ENCODE peak calls at places on chromosomes 2 and 18, in four cellular contexts. X, D, G and H are unnamed samples.

GRCh38 chr2:207530160-207531023 is 630 bp downstream of the CREB1 start:
- DNase-seq in D (peak), X (no peak), G (no peak), H (no peak)

GRCh38 chr2:217932661-217933325 is 70.0 kb downstream of the TNS1 start:
- DNase-seq in G (no peak), X (no peak), D (no peak), H (no peak)

GRCh38 chr2:112728384-112729175 is 7.8 kb downstream of the NT5DC4 start:
- DNase-seq in D (no peak), X (no peak), G (no peak), H (no peak)

GRCh38 chr2:95320986-95321767 is 24.0 kb downstream of the KCNIP3 start:
- DNase-seq in X (no peak), G (no peak), D (no peak), H (no peak)

GRCh38 chr2:201228271-201228911 is 31.9 kb upstream of the CASP8 start:
- DNase-seq in D (no peak), G (no peak), X (peak), H (no peak)

GRCh38 chr18:13565228-13565627 is 161.1 kb downstream of the FAM210A start:
- DNase-seq in G (no peak), X (no peak), D (peak), H (no peak)

GRCh38 chr2:198490748-198491147 is 686.4 kb downstream of the PLCL1 start:
- DNase-seq in D (no peak), X (no peak), G (no peak), H (no peak)

GRCh38 chr18:54712315-54712714 is 116.0 kb upstream of the RAB27B start:
- DNase-seq in D (no peak), X (peak), G (peak), H (no peak)

GRCh38 chr2:158266106-158266505 is 164.4 kb downstream of the UPP2 start:
- DNase-seq in X (no peak), G (no peak), D (no peak), H (no peak)

GRCh38 chr2:1429895-1430294 is 16.6 kb downstream of the TPO start:
- DNase-seq in D (no peak), G (no peak), X (no peak), H (no peak)

GRCh38 chr2:190563109-190563508 is 28.6 kb upstream of the NEMP2 start:
- DNase-seq in G (no peak), D (no peak), X (no peak), H (no peak)

GRCh38 chr2:74304332-74305148 is 38.7 kb downstream of the SLC4A5 start:
- DNase-seq in X (peak), G (no peak), D (no peak), H (no peak)

GRCh38 chr2:101558740-101559508 is 84.0 kb upstream of the RFX8 start:
- DNase-seq in G (peak), D (no peak), X (no peak), H (no peak)

GRCh38 chr2:101556033-101556459 is 81.1 kb upstream of the RFX8 start:
- DNase-seq in X (no peak), G (no peak), D (peak), H (no peak)

GRCh38 chr2:101559576-101559975 is 84.7 kb upstream of the RFX8 start:
- DNase-seq in X (no peak), D (peak), G (peak), H (no peak)

GRCh38 chr2:101563849-101564248 is 88.9 kb upstream of the RFX8 start:
- DNase-seq in D (no peak), G (no peak), X (no peak), H (no peak)

DNA sequence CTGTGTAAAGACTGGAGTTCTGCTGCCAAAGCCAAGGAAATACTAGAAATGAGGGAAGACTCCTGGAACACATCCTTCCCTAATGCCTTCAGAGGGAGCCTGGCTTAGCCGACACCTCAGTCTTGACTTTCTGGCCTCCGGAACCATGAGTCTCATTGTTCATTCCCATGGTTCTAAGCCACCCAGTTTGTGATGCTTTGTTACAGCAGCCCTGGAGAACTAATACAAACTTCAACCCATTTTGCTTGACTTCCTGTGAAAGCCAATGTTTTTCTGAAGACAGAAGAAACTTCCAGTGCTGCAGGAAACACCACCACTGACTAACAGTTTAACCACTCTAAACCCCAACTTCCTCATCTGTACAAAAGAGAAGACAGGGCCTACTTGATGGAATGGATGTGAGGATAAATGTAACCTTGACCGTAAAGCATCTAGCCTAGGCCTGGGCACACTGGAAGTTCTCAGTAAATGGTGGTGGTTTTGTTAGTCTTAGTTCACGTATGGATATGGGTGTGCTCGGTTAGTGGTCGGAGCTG is 85.9 kb upstream of the RFX8 start:
- DNase-seq in X (no peak), G (no peak), D (no peak), H (no peak)
- H3K4me3 ChIP-seq in X (no peak), G (no peak), D (no peak), H (no peak)

GRCh38 chr18:46261799-46262198 is 157.6 kb downstream of the HAUS1 start:
- DNase-seq in G (peak), D (no peak), X (no peak), H (no peak)
- H3K4me3 ChIP-seq in G (no peak), D (no peak), X (no peak), H (no peak)

GRCh38 chr2:2686228-2686627 is 355.2 kb upstream of the MYT1L start:
- DNase-seq in G (no peak), D (no peak), X (no peak), H (no peak)
- H3K4me3 ChIP-seq in G (no peak), D (no peak), X (no peak), H (no peak)

DNA sequence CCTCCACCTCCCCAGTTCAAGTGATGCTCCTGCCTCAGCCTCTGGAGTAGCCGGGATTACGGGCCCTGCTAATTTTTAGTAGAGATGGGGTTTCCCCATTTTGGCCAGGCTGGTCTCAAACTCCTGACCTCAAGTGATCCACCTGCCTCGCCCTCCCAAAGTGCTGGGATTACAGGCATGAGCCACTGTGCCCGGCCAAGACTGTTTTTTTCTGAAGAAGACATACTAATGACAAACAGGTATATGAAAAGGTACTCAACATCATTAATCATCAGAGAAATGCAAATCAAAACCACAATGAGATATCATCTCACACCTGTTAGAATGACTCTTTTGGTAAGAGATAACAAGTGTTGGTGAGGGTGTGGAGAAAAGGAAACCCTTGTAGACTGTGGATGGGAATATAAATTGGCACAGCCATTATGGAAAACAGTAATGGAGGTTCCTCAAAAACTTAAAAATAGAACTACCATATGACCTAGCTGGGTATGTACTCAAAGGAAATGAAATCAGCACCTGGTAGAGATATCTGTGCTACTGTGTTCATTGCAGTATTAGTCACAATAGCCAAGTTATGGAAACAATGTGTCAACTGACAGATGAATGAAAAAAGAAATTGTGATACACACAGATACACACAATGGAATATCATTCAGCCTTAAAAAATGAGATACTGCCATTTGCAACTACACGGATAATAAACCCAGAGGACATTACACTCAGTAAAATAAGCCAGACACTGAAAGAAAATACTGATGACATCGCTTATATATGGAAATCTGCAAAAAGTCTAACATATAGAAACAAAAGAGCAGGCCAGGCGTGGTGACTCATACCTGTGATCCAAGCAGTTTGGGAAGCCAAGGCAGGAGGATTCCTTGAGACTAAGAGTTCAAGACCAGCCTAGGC is 20.8 kb downstream of the SOS1 start:
- DNase-seq in X (peak), G (peak), D (no peak), H (no peak)
- H3K4me3 ChIP-seq in X (no peak), G (no peak), D (no peak), H (no peak)

GRCh38 chr2:143431316-143431715 is 302.1 kb downstream of the ARHGAP15 start:
- DNase-seq in X (no peak), G (peak), D (no peak), H (no peak)

GRCh38 chr2:143433840-143434239 is 304.6 kb downstream of the ARHGAP15 start:
- DNase-seq in G (no peak), D (no peak), X (no peak), H (no peak)

GRCh38 chr2:143434445-143434844 is 305.2 kb downstream of the ARHGAP15 start:
- DNase-seq in G (no peak), D (no peak), X (no peak), H (no peak)

GRCh38 chr2:143433158-143433557 is 303.9 kb downstream of the ARHGAP15 start:
- DNase-seq in D (no peak), G (peak), X (no peak), H (no peak)

GRCh38 chr2:143435112-143435511 is 305.9 kb downstream of the ARHGAP15 start:
- DNase-seq in X (no peak), D (no peak), G (peak), H (no peak)
- H3K4me3 ChIP-seq in X (no peak), D (peak), G (no peak), H (no peak)

GRCh38 chr2:11864724-11865123 is 118.3 kb downstream of the LPIN1 start:
- DNase-seq in X (no peak), G (no peak), D (no peak), H (no peak)

GRCh38 chr2:11863513-11864328 is 117.3 kb downstream of the LPIN1 start:
- DNase-seq in X (peak), G (peak), D (peak), H (peak)

GRCh38 chr2:11861044-11861443 is 114.6 kb downstream of the LPIN1 start:
- DNase-seq in X (no peak), D (no peak), G (no peak), H (no peak)

GRCh38 chr2:11862049-11862448 is 115.6 kb downstream of the LPIN1 start:
- DNase-seq in X (no peak), G (no peak), D (no peak), H (no peak)

GRCh38 chr2:11863103-11863502 is 116.7 kb downstream of the LPIN1 start:
- DNase-seq in X (no peak), D (no peak), G (no peak), H (no peak)
- H3K4me3 ChIP-seq in X (no peak), D (no peak), G (no peak), H (no peak)

GRCh38 chr2:172088245-172089004 is 3.1 kb downstream of the DLX1 start:
- DNase-seq in D (peak), G (no peak), X (no peak), H (no peak)
- H3K4me3 ChIP-seq in D (no peak), G (no peak), X (no peak), H (no peak)

GRCh38 chr2:219449609-219450008 is 15.0 kb downstream of the SPEG start:
- DNase-seq in D (no peak), X (no peak), G (no peak), H (no peak)

GRCh38 chr2:219447242-219448098 is 12.8 kb downstream of the SPEG start:
- DNase-seq in G (no peak), X (no peak), D (no peak), H (no peak)

GRCh38 chr2:219446689-219447088 is 12.0 kb downstream of the SPEG start:
- DNase-seq in D (no peak), G (no peak), X (no peak), H (no peak)

GRCh38 chr2:219448776-219449476 is 14.3 kb downstream of the SPEG start:
- DNase-seq in X (no peak), G (no peak), D (no peak), H (no peak)

DNA sequence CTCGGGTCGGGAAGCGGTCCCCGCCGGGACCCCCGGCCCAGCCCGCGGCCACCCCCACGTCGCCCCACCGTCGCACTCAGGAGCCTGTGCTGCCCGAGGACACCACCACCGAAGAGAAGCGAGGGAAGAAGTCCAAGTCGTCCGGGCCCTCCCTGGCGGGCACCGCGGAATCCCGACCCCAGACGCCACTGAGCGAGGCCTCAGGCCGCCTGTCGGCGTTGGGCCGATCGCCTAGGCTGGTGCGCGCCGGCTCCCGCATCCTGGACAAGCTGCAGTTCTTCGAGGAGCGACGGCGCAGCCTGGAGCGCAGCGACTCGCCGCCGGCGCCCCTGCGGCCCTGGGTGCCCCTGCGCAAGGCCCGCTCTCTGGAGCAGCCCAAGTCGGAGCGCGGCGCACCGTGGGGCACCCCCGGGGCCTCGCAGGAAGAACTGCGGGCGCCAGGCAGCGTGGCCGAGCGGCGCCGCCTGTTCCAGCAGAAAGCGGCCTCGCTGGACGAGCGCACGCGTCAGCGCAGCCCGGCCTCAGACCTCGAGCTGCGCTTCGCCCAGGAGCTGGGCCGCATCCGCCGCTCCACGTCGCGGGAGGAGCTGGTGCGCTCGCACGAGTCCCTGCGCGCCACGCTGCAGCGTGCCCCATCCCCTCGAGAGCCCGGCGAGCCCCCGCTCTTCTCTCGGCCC is 13.6 kb downstream of the SPEG start:
- DNase-seq in X (no peak), D (no peak), G (no peak), H (no peak)
- H3K4me3 ChIP-seq in X (no peak), D (no peak), G (no peak), H (no peak)